ENCODE peak calls at places on chromosome 13, in five cellular contexts. K is H1; R is CD8-positive, alpha-beta T cell; A is mesenchymal stem cell; H is PC-3. E is an unnamed sample.

GRCh38 chr13:99619207-99619606 is 117.9 kb downstream of the TM9SF2 start:
- DNase-seq in H (no peak), A (no peak), K (no peak), R (no peak), E (no peak)

GRCh38 chr13:76860706-76861105 is 25.5 kb downstream of the KCTD12 start:
- DNase-seq in K (no peak), R (no peak), H (no peak), A (no peak), E (no peak)

GRCh38 chr13:113577881-113578435 is 6.6 kb upstream of the TFDP1 start:
- DNase-seq in R (no peak), A (no peak), H (no peak), K (no peak), E (no peak)

GRCh38 chr13:59435024-59435423 is 728.7 kb downstream of the DIAPH3 start:
- DNase-seq in R (no peak), K (no peak), H (no peak), A (no peak), E (no peak)

GRCh38 chr13:97432232-97432916 is 1.6 kb upstream of the RAP2A start:
- DNase-seq in R (no peak), K (no peak), A (no peak), H (no peak), E (no peak)

GRCh38 chr13:27273658-27274425 is 3.2 kb downstream of the RASL11A start:
- DNase-seq in H (no peak), A (no peak), K (no peak), R (no peak), E (no peak)

GRCh38 chr13:113974304-113975281 is 717 bp upstream of the C13orf46 start:
- DNase-seq in R (no peak), A (no peak), K (no peak), H (no peak), E (no peak)

GRCh38 chr13:48542581-48543341 is 9.9 kb upstream of the RCBTB2 start:
- DNase-seq in H (no peak), K (peak; percentile 49), A (peak; percentile 45), R (no peak), E (no peak)

GRCh38 chr13:79295906-79296564 is 110.0 kb downstream of the RBM26 start:
- DNase-seq in K (no peak), H (peak; percentile 51), R (no peak), A (no peak), E (no peak)

GRCh38 chr13:22964245-22964966 is 216.4 kb upstream of the SGCG start:
- DNase-seq in R (no peak), H (no peak), A (no peak), K (no peak), E (no peak)

GRCh38 chr13:47999973-48000372 is 1.1 kb downstream of the SUCLA2 start:
- DNase-seq in H (no peak), R (no peak), K (no peak), A (no peak), E (no peak)

GRCh38 chr13:46307554-46307953 is 79.5 kb downstream of the RUBCNL start:
- DNase-seq in A (no peak), K (no peak), R (no peak), H (no peak), E (no peak)

GRCh38 chr13:88005188-88005587 is 334.0 kb downstream of the SLITRK5 start:
- DNase-seq in A (no peak), R (no peak), K (no peak), H (peak; percentile 2), E (no peak)

GRCh38 chr13:24997367-24997967 is 98.5 kb upstream of the PABPC3 start:
- DNase-seq in A (peak; percentile 50), H (peak; percentile 64), K (no peak), R (peak; percentile 15), E (no peak)

GRCh38 chr13:51518847-51519246 is 65.4 kb upstream of the WDFY2 start:
- DNase-seq in K (no peak), H (peak; percentile 72), A (no peak), R (no peak), E (no peak)

GRCh38 chr13:111904166-111904565 is 162.8 kb upstream of the SOX1 start:
- DNase-seq in H (no peak), K (peak; percentile 27), R (no peak), A (no peak), E (no peak)

GRCh38 chr13:59422646-59423045 is 741.1 kb downstream of the DIAPH3 start:
- DNase-seq in H (no peak), K (no peak), A (no peak), R (no peak), E (no peak)

GRCh38 chr13:57424379-57424778 is 207.2 kb upstream of the PCDH17 start:
- DNase-seq in H (no peak), R (no peak), K (no peak), A (no peak), E (no peak)

GRCh38 chr13:30810261-30810701 is 74.9 kb downstream of the ALOX5AP start:
- DNase-seq in R (no peak), H (no peak), A (peak; percentile 43), K (no peak), E (no peak)

GRCh38 chr13:102386461-102386860 is 15.4 kb downstream of the FGF14 start:
- DNase-seq in K (no peak), A (no peak), R (no peak), H (no peak), E (no peak)

GRCh38 chr13:44218501-44219240 is 155.0 kb upstream of the SERP2 start:
- DNase-seq in R (no peak), K (no peak), H (peak; percentile 67), A (no peak), E (no peak)

GRCh38 chr13:95921485-95921884 is 131.7 kb downstream of the UGGT2 start:
- DNase-seq in R (no peak), A (peak; percentile 13), K (no peak), H (no peak), E (no peak)

GRCh38 chr13:20867408-20867807 is 35.1 kb downstream of the XPO4 start:
- DNase-seq in K (no peak), A (no peak), R (no peak), H (no peak), E (no peak)

GRCh38 chr13:113848431-113849260 is 15.2 kb downstream of the GAS6 start:
- DNase-seq in K (peak; percentile 29), A (no peak), H (peak; percentile 20), R (no peak), E (no peak)

GRCh38 chr13:98471895-98472294 is 105.0 kb downstream of the STK24 start:
- DNase-seq in A (no peak), R (no peak), K (no peak), H (no peak), E (no peak)

GRCh38 chr13:23792680-23793079 is 96.5 kb downstream of the MIPEP start:
- DNase-seq in A (no peak), H (no peak), K (no peak), R (no peak), E (no peak)

GRCh38 chr13:84431646-84432045 is 549.4 kb upstream of the SLITRK1 start:
- DNase-seq in H (no peak), K (no peak), R (no peak), A (no peak), E (no peak)

GRCh38 chr13:21124853-21125252 is 51.5 kb downstream of the SKA3 start:
- DNase-seq in H (peak; percentile 78), R (no peak), K (no peak), A (peak; percentile 63), E (no peak)

GRCh38 chr13:113002206-113002821 is 33.3 kb downstream of the MCF2L start:
- DNase-seq in A (no peak), K (peak; percentile 84), H (no peak), R (no peak), E (no peak)

GRCh38 chr13:54383604-54384003 is 1355.0 kb downstream of the OLFM4 start:
- DNase-seq in R (no peak), A (no peak), K (no peak), H (no peak), E (no peak)

GRCh38 chr13:53719281-53719680 is 690.7 kb downstream of the OLFM4 start:
- DNase-seq in A (no peak), H (no peak), K (no peak), R (no peak), E (no peak)

GRCh38 chr13:80830431-80830830 is 489.5 kb upstream of the SPRY2 start:
- DNase-seq in H (no peak), R (no peak), A (no peak), K (no peak), E (no peak)
- H3K9me3 ChIP-seq in H (no peaks in the 10 kb centered on the region), R (peaks cover 4% of the 10 kb centered on the region), A (peaks cover 74% of the 10 kb centered on the region), K (peaks cover 6% of the 10 kb centered on the region), E (no peaks in the 10 kb centered on the region)

GRCh38 chr13:74114202-74114601 is 20.0 kb downstream of the KLF12 start:
- DNase-seq in R (no peak), K (no peak), A (no peak), H (peak; percentile 26), E (no peak)
- H3K9me3 ChIP-seq in R (peaks cover 9% of the 10 kb centered on the region), K (peaks cover 4% of the 10 kb centered on the region), A (peaks cover 9% of the 10 kb centered on the region), H (peaks cover 1% of the 10 kb centered on the region), E (no peaks in the 10 kb centered on the region)

GRCh38 chr13:18998389-18998788 is 183.2 kb downstream of the TUBA3C start:
- DNase-seq in R (no peak), H (no peak), K (no peak), A (no peak), E (no peak)

GRCh38 chr13:18995259-18995873 is 186.3 kb downstream of the TUBA3C start:
- DNase-seq in K (no peak), A (no peak), R (no peak), H (no peak), E (no peak)

GRCh38 chr13:18993884-18994660 is 187.6 kb downstream of the TUBA3C start:
- DNase-seq in K (no peak), R (no peak), A (no peak), H (no peak), E (no peak)

GRCh38 chr13:18996221-18996620 is 185.4 kb downstream of the TUBA3C start:
- DNase-seq in R (no peak), K (no peak), A (no peak), H (no peak), E (no peak)

DNA sequence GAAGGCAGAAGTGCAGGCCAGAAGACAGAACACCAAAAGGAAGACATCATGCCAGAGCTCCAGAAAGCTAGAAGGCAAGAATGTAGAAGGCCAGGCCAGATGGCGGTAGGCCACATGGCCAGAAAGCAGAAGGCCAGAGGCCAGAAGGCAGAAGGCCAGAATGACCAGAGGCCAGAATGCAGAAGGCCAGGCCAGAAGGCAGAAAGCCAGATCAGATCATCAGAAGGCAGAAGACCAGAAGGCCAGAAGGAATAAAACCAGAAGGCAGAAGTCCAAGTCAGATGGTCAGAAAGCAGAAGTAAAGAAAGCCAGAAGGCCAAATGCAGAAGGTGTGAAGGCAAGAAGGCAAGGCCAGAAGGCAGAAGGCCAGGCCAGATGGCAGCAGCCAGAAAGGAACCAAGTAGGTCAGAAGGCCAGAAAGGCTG is 185.0 kb downstream of the TUBA3C start:
- DNase-seq in H (no peak), A (no peak), R (no peak), K (no peak), E (no peak)
- H3K9me3 ChIP-seq in H (peaks cover 36% of the 10 kb centered on the region), A (no peaks in the 10 kb centered on the region), R (no peaks in the 10 kb centered on the region), K (peaks cover 91% of the 10 kb centered on the region), E (peaks cover 39% of the 10 kb centered on the region)

GRCh38 chr13:19057588-19058340 is 123.9 kb downstream of the TUBA3C start:
- DNase-seq in K (no peak), A (no peak), R (no peak), H (no peak), E (no peak)

GRCh38 chr13:19060311-19061002 is 121.2 kb downstream of the TUBA3C start:
- DNase-seq in A (no peak), R (no peak), K (no peak), H (no peak), E (no peak)

GRCh38 chr13:19056984-19057490 is 124.6 kb downstream of the TUBA3C start:
- DNase-seq in R (no peak), K (no peak), A (no peak), H (no peak), E (no peak)

GRCh38 chr13:19059016-19059780 is 122.4 kb downstream of the TUBA3C start:
- DNase-seq in K (no peak), A (no peak), R (no peak), H (no peak), E (no peak)

GRCh38 chr13:19058566-19058965 is 123.1 kb downstream of the TUBA3C start:
- DNase-seq in H (no peak), A (no peak), R (no peak), K (no peak), E (no peak)
- H3K9me3 ChIP-seq in H (no peaks in the 10 kb centered on the region), A (peaks cover 7% of the 10 kb centered on the region), R (no peaks in the 10 kb centered on the region), K (peaks cover 97% of the 10 kb centered on the region), E (peaks cover 17% of the 10 kb centered on the region)